ENCODE peak calls at places on chromosomes 4 and X, in ten cellular contexts. I is brain microvascular endothelial cell, N is A549, J is tibial nerve, P is adrenal gland, C is lung, Q is uterus, Z is lower lobe of right lung, L is SK-N-SH, K is psoas muscle. S is an unnamed sample.

GRCh38 chr4:113444386-113444785 is 317.2 kb downstream of the CAMK2D start:
- DNase-seq in N (no peak), C (no peak), L (no peak), J (no peak), P (peak), K (no peak), Q (no peak), I (no peak), Z (no peak), S (no peak)

GRCh38 chrX:48972214-48973164 is 845 bp upstream of the KCND1 start:
- DNase-seq in K (no peak), Z (no peak), C (peak), I (peak), P (peak), Q (peak), L (peak), N (peak), J (peak), S (peak)

GRCh38 chr4:188254211-188254610 is 115.0 kb downstream of the TRIML1 start:
- DNase-seq in C (no peak), L (no peak), P (no peak), J (no peak), Q (no peak), N (no peak), I (peak), K (no peak), Z (no peak), S (no peak)

GRCh38 chr4:80539190-80539589 is 203.7 kb downstream of the CFAP299 start:
- DNase-seq in I (no peak), Z (no peak), K (no peak), N (no peak), Q (no peak), P (no peak), J (no peak), L (no peak), C (no peak), S (no peak)

GRCh38 chr4:89894654-89895652 is at the start of gene MMRN1:
- DNase-seq in J (no peak), C (no peak), K (no peak), P (no peak), Z (no peak), L (no peak), Q (no peak), N (no peak), I (no peak), S (no peak)

GRCh38 chr4:472881-473574 is 25.9 kb downstream of the ZNF721 start:
- DNase-seq in Q (no peak), N (peak), Z (no peak), J (no peak), K (no peak), L (peak), I (peak), P (peak), C (no peak), S (no peak)

GRCh38 chr4:982291-982690 is 4.6 kb upstream of the IDUA start:
- DNase-seq in P (no peak), L (no peak), N (no peak), Z (no peak), J (no peak), C (no peak), I (no peak), Q (no peak), K (no peak), S (no peak)

GRCh38 chr4:42143996-42144395 is 8.5 kb downstream of the BEND4 start:
- DNase-seq in Z (no peak), K (no peak), P (no peak), I (no peak), J (no peak), Q (no peak), C (no peak), N (no peak), L (no peak), S (no peak)

GRCh38 chrX:151082077-151082948 is 94.1 kb upstream of the GPR50 start:
- DNase-seq in K (peak), N (peak), I (peak), L (peak), C (peak), P (peak), Q (peak), Z (peak), J (peak), S (peak)
- H3K4me3 ChIP-seq in K (peak), N (peak), I (peak), L (no peak), C (no peak), P (no peak), Q (peak), Z (peak), J (no peak), S (no peak)

DNA sequence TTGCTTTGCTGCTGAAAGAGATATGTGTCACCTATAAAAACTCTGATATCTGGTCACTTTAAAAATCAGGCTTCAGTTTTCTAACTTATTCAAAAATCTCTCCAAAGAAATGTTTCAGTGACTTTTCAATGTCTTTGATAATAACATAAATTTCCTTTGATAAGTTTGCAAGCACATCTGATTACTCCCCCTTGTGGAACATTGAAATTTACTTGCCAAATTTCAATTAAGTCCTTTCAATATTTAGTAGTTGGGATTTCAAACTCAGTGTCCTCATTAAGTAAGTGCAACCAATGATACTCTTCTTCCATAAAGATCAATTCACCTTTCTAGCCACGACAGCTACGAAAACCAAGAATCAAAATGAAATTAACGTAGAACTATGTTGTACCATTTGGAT is 151.3 kb upstream of the FAM47C start:
- DNase-seq in C (no peak), Z (no peak), L (no peak), N (no peak), Q (no peak), J (no peak), I (no peak), K (no peak), P (no peak), S (no peak)
- TF ChIP-seq CTCF in C (no peak), Z (no peak), L (peak), N (peak), Q (no peak), J (no peak), I (no peak), K (no peak), P (no peak), S (no peak)

GRCh38 chrX:17374619-17375360 is at the start of gene NHS:
- DNase-seq in N (peak), Q (peak), C (peak), K (peak), Z (peak), I (peak), J (peak), L (peak), P (peak), S (peak)
- H3K4me3 ChIP-seq in N (peak), Q (peak), C (peak), K (peak), Z (peak), I (peak), J (peak), L (peak), P (peak), S (peak)

DNA sequence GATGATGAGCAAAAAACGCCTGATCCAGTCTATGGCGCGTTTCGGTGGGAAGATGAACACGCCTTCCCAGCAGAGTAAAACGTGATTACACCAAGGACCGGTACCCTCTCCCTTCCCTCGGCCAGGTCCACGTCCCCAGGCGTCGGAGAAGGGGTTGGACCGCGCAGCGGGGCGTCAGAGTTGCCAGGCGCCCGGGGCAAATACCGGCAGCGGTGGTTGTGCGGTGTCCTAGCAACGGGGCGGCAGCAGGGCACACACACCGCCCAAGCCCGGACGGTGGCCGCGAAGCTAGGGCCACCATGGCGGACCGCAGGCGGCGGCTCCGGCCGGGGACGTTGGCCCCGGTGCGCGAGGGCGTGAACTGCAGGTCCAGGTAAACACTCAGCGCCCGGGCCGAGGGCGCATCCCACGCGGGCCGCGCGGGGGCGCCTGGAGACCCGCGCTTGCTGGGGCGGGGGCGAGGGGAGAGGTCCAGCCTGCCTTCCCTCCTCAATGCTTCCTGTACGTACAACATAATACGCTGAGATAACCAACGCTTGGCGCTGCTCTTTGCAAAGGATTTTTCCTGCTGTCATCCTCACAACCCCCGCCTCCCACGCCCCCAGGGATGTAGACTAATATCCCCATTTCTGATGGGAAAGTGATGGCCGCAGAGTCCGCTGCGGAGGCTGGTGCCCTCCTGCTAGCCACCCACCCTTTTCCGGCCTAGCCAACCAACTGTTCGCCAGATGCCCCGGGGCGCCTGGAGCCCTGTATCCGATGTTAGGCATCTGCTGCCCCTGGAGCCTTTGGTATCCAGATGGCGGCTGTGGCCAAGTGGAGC is at the start of gene FAM47E:
- DNase-seq in P (peak), C (peak), J (no peak), K (peak), Q (peak), L (peak), Z (peak), N (peak), I (peak), S (peak)
- TF ChIP-seq CTCF in P (peak), C (no peak), J (peak), K (peak), Q (peak), L (peak), Z (peak), N (peak), I (peak), S (peak)

DNA sequence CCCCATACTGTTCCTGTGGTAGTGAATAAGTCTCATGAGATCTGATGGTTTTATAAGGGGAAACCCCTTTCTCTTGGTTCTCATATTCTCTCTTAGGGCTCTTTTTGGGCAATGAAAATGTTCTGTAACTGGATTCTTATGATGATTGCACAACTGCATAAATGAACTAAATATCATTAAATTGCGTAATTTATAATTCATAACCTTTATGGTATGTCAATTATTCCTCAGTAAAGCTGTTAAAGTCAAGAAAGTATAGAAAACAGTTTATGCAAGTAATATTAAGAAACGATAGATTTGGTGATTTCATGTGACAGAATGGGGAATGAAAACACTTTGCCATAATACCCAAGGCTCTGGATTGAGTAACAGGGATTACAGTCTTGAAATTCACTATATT is 33.5 kb upstream of the SPANXD start:
- DNase-seq in L (no peak), Z (no peak), Q (no peak), K (no peak), J (no peak), N (no peak), C (no peak), I (no peak), P (no peak), S (no peak)
- H3K4me3 ChIP-seq in L (no peak), Z (no peak), Q (no peak), K (no peak), J (no peak), N (no peak), C (no peak), I (no peak), P (no peak), S (no peak)

DNA sequence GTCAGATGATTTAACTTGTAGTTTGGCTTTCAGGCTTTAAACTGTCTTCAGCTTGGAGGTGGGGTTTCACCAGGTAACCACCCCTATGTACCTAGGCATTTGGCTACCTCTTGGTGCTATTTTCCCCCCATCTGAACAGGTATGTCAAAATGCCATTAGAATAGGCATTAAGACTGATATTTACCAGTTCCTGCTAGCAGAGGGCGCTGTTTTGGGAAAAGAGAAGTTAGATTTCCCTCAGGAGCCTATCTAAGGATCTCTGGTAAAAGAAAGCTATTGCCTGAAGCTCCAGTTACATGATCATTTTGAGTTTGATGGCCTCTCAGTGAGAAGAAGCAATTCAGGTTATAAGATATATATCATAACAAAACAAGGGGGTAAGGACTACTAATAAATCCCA is 879.1 kb downstream of the SH3BGRL start:
- DNase-seq in C (no peak), Z (no peak), L (no peak), P (no peak), N (no peak), Q (no peak), I (no peak), K (no peak), J (no peak), S (no peak)
- TF ChIP-seq CTCF in C (no peak), Z (no peak), L (peak), P (peak), N (no peak), Q (no peak), I (no peak), K (no peak), J (no peak), S (no peak)

DNA sequence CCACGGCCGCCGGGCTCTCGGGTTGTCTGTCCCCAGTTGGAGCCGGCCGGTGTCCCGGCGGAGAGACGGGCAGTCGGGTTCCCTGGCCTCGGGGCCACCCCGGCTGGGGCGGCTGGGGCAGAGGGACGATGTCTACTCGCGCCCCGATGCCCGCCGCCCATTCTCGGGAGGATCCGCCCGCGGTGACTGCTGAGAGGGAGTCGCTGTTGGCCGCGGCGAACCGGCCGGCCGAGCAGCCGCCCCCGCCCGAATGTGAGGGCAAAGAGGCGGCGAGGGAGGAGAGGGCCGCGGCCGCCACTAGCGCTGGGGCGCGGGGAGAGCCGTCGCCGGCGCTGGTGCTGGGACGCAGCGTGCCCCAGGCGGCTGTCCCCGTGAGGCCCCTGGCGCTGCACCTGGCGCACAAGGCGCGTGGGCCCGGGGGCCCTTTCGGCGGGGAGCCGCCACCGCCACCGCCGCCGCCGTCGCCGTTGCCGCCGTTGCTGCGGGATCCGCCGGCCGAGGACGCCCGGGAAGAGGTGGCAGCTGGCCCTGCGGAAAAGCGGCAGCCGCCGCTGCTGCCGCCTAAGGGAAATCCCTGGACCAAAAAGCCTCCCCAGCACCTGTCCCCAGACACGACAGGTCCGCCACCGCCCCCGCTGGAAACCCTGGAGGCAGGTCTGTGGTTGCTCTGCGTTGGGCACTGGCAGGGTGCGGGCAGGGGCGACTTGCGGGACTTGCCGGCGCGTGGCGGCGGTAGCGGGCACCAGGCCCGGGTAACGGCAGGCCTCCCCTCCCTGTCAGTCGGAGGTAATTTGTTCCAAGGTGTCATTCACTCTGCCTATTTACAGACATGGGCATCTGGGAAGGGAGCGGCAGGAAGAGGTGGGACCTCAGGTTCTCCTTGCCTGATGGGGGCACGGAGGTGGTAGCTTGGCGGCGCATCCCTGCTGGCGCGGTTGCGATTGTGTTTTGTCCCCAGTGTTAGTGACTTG is 739 bp downstream of the LARP1B start:
- DNase-seq in Z (peak), Q (peak), L (peak), J (peak), I (peak), P (peak), K (peak), C (peak), N (peak), S (peak)
- H3K4me3 ChIP-seq in Z (peak), Q (peak), L (peak), J (peak), I (peak), P (peak), K (peak), C (peak), N (peak), S (peak)

GRCh38 chrX:19334945-19335626 is 8.6 kb upstream of the PDHA1 start:
- DNase-seq in I (peak), Z (no peak), J (no peak), C (no peak), P (no peak), N (peak), Q (no peak), L (no peak), K (no peak), S (no peak)
- TF ChIP-seq CTCF in I (peak), Z (peak), J (no peak), C (no peak), P (peak), N (peak), Q (no peak), L (peak), K (no peak), S (no peak)

DNA sequence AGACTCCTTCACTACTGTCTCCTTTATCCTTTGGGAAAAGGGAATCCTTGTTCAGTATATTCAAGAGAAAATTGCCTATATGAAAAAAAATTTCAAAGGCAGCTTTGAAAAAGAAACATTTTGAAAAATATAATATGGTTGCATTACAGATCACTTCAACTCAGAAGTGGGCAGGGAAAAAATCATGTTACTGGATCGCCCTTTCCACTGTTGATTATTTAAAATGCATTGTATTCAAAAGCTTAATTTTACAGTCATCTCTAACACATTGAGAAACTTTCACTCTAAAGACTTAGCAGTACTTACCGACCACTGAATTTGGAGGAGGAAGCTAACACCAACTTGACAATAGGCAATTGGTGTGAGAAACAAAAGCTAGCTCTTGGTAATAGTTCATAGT is 101.8 kb downstream of the CEP135 start:
- DNase-seq in P (no peak), I (no peak), Q (no peak), L (no peak), C (no peak), K (no peak), Z (no peak), N (no peak), J (no peak), S (no peak)
- H3K4me3 ChIP-seq in P (no peak), I (no peak), Q (no peak), L (peak), C (no peak), K (no peak), Z (no peak), N (no peak), J (no peak), S (no peak)